ENCODE peak calls at places on chromosome 13, in ten cellular contexts. One of them, this sample, is unnamed.

GRCh38 chr13:114151565-114152284 is 19.3 kb upstream of the RASA3 start:
- DNase-seq in HepG2: no peak
- DNase-seq in hypothalamus: no peak
- DNase-seq in astrocyte of the hippocampus: no peak
- DNase-seq in fibroblast of lung: peak
- DNase-seq in T-helper 1 cell: no peak
- DNase-seq in cardiac fibroblast: peak
- DNase-seq in B cell: no peak
- DNase-seq in non-pigmented ciliary epithelial cell: no peak
- DNase-seq in COR-L47: peak
- DNase-seq in this sample: no peak

GRCh38 chr13:22176968-22177545 is 506.2 kb downstream of the FGF9 start:
- DNase-seq in non-pigmented ciliary epithelial cell: no peak
- DNase-seq in B cell: no peak
- DNase-seq in T-helper 1 cell: no peak
- DNase-seq in astrocyte of the hippocampus: no peak
- DNase-seq in HepG2: no peak
- DNase-seq in cardiac fibroblast: no peak
- DNase-seq in COR-L47: no peak
- DNase-seq in hypothalamus: no peak
- DNase-seq in fibroblast of lung: no peak
- DNase-seq in this sample: no peak

GRCh38 chr13:110907951-110908898 is 6.6 kb downstream of the ANKRD10 start:
- DNase-seq in T-helper 1 cell: no peak
- DNase-seq in hypothalamus: no peak
- DNase-seq in non-pigmented ciliary epithelial cell: no peak
- DNase-seq in COR-L47: peak
- DNase-seq in HepG2: peak
- DNase-seq in fibroblast of lung: peak
- DNase-seq in astrocyte of the hippocampus: peak
- DNase-seq in cardiac fibroblast: peak
- DNase-seq in B cell: no peak
- DNase-seq in this sample: no peak

GRCh38 chr13:35857769-35858168 is 273.4 kb downstream of the DCLK1 start:
- DNase-seq in B cell: no peak
- DNase-seq in COR-L47: no peak
- DNase-seq in hypothalamus: no peak
- DNase-seq in astrocyte of the hippocampus: peak
- DNase-seq in non-pigmented ciliary epithelial cell: peak
- DNase-seq in HepG2: no peak
- DNase-seq in T-helper 1 cell: no peak
- DNase-seq in cardiac fibroblast: peak
- DNase-seq in fibroblast of lung: peak
- DNase-seq in this sample: peak

GRCh38 chr13:26829716-26830115 is 69.1 kb upstream of the GPR12 start:
- DNase-seq in astrocyte of the hippocampus: no peak
- DNase-seq in COR-L47: no peak
- DNase-seq in hypothalamus: no peak
- DNase-seq in T-helper 1 cell: no peak
- DNase-seq in non-pigmented ciliary epithelial cell: no peak
- DNase-seq in HepG2: no peak
- DNase-seq in fibroblast of lung: no peak
- DNase-seq in B cell: no peak
- DNase-seq in cardiac fibroblast: no peak
- DNase-seq in this sample: no peak

GRCh38 chr13:95536629-95537241 is 15.8 kb upstream of the CLDN10 start:
- DNase-seq in cardiac fibroblast: peak
- DNase-seq in non-pigmented ciliary epithelial cell: no peak
- DNase-seq in astrocyte of the hippocampus: peak
- DNase-seq in hypothalamus: no peak
- DNase-seq in B cell: peak
- DNase-seq in fibroblast of lung: no peak
- DNase-seq in COR-L47: peak
- DNase-seq in HepG2: no peak
- DNase-seq in T-helper 1 cell: no peak
- DNase-seq in this sample: peak

GRCh38 chr13:20441879-20442278 is 83.8 kb downstream of the CRYL1 start:
- DNase-seq in COR-L47: no peak
- DNase-seq in astrocyte of the hippocampus: peak
- DNase-seq in hypothalamus: no peak
- DNase-seq in fibroblast of lung: peak
- DNase-seq in B cell: no peak
- DNase-seq in T-helper 1 cell: no peak
- DNase-seq in cardiac fibroblast: peak
- DNase-seq in non-pigmented ciliary epithelial cell: no peak
- DNase-seq in HepG2: no peak
- DNase-seq in this sample: peak

GRCh38 chr13:25988655-25989054 is 63.2 kb downstream of the SHISA2 start:
- DNase-seq in HepG2: no peak
- DNase-seq in T-helper 1 cell: no peak
- DNase-seq in non-pigmented ciliary epithelial cell: no peak
- DNase-seq in astrocyte of the hippocampus: peak
- DNase-seq in B cell: no peak
- DNase-seq in hypothalamus: no peak
- DNase-seq in fibroblast of lung: peak
- DNase-seq in COR-L47: no peak
- DNase-seq in cardiac fibroblast: no peak
- DNase-seq in this sample: peak

GRCh38 chr13:35979378-35979911 is 151.7 kb downstream of the DCLK1 start:
- DNase-seq in T-helper 1 cell: no peak
- DNase-seq in cardiac fibroblast: peak
- DNase-seq in COR-L47: no peak
- DNase-seq in non-pigmented ciliary epithelial cell: peak
- DNase-seq in hypothalamus: peak
- DNase-seq in astrocyte of the hippocampus: peak
- DNase-seq in fibroblast of lung: peak
- DNase-seq in HepG2: no peak
- DNase-seq in B cell: no peak
- DNase-seq in this sample: peak

GRCh38 chr13:41552031-41552430 is 94.7 kb downstream of the RGCC start:
- DNase-seq in cardiac fibroblast: no peak
- DNase-seq in hypothalamus: no peak
- DNase-seq in non-pigmented ciliary epithelial cell: no peak
- DNase-seq in T-helper 1 cell: no peak
- DNase-seq in astrocyte of the hippocampus: no peak
- DNase-seq in B cell: no peak
- DNase-seq in COR-L47: no peak
- DNase-seq in HepG2: no peak
- DNase-seq in fibroblast of lung: no peak
- DNase-seq in this sample: no peak

GRCh38 chr13:37617162-37617561 is 18.6 kb upstream of the POSTN start:
- DNase-seq in hypothalamus: no peak
- DNase-seq in HepG2: no peak
- DNase-seq in astrocyte of the hippocampus: peak
- DNase-seq in non-pigmented ciliary epithelial cell: peak
- DNase-seq in B cell: no peak
- DNase-seq in cardiac fibroblast: peak
- DNase-seq in COR-L47: no peak
- DNase-seq in T-helper 1 cell: no peak
- DNase-seq in fibroblast of lung: peak
- DNase-seq in this sample: peak

GRCh38 chr13:110127986-110128511 is 178.9 kb downstream of the COL4A1 start:
- DNase-seq in COR-L47: no peak
- DNase-seq in fibroblast of lung: peak
- DNase-seq in astrocyte of the hippocampus: peak
- DNase-seq in cardiac fibroblast: no peak
- DNase-seq in B cell: no peak
- DNase-seq in non-pigmented ciliary epithelial cell: no peak
- DNase-seq in T-helper 1 cell: no peak
- DNase-seq in hypothalamus: no peak
- DNase-seq in HepG2: no peak
- DNase-seq in this sample: peak

GRCh38 chr13:77184455-77184854 is 142.4 kb downstream of the MYCBP2 start:
- DNase-seq in cardiac fibroblast: no peak
- DNase-seq in HepG2: no peak
- DNase-seq in T-helper 1 cell: no peak
- DNase-seq in B cell: peak
- DNase-seq in COR-L47: no peak
- DNase-seq in hypothalamus: no peak
- DNase-seq in non-pigmented ciliary epithelial cell: no peak
- DNase-seq in fibroblast of lung: no peak
- DNase-seq in astrocyte of the hippocampus: no peak
- DNase-seq in this sample: no peak

GRCh38 chr13:44012910-44013309 is 133.2 kb downstream of the LACC1 start:
- DNase-seq in fibroblast of lung: peak
- DNase-seq in non-pigmented ciliary epithelial cell: no peak
- DNase-seq in COR-L47: no peak
- DNase-seq in cardiac fibroblast: no peak
- DNase-seq in astrocyte of the hippocampus: peak
- DNase-seq in B cell: no peak
- DNase-seq in hypothalamus: no peak
- DNase-seq in HepG2: no peak
- DNase-seq in T-helper 1 cell: no peak
- DNase-seq in this sample: peak

GRCh38 chr13:50543767-50544166 is 299.7 kb downstream of the DLEU7 start:
- DNase-seq in non-pigmented ciliary epithelial cell: peak
- DNase-seq in COR-L47: no peak
- DNase-seq in T-helper 1 cell: no peak
- DNase-seq in astrocyte of the hippocampus: peak
- DNase-seq in B cell: no peak
- DNase-seq in hypothalamus: no peak
- DNase-seq in fibroblast of lung: peak
- DNase-seq in cardiac fibroblast: peak
- DNase-seq in HepG2: no peak
- DNase-seq in this sample: peak

GRCh38 chr13:32840840-32841713 is 175.1 kb upstream of the KL start:
- DNase-seq in COR-L47: peak
- DNase-seq in non-pigmented ciliary epithelial cell: no peak
- DNase-seq in cardiac fibroblast: peak
- DNase-seq in hypothalamus: no peak
- DNase-seq in HepG2: no peak
- DNase-seq in astrocyte of the hippocampus: peak
- DNase-seq in B cell: no peak
- DNase-seq in fibroblast of lung: peak
- DNase-seq in T-helper 1 cell: no peak
- DNase-seq in this sample: no peak

GRCh38 chr13:30128591-30128990 is 178.8 kb downstream of the KATNAL1 start:
- DNase-seq in astrocyte of the hippocampus: no peak
- DNase-seq in COR-L47: no peak
- DNase-seq in cardiac fibroblast: no peak
- DNase-seq in hypothalamus: no peak
- DNase-seq in fibroblast of lung: no peak
- DNase-seq in T-helper 1 cell: no peak
- DNase-seq in HepG2: no peak
- DNase-seq in non-pigmented ciliary epithelial cell: no peak
- DNase-seq in B cell: no peak
- DNase-seq in this sample: no peak

GRCh38 chr13:95137096-95137495 is 164.2 kb downstream of the ABCC4 start:
- DNase-seq in B cell: no peak
- DNase-seq in fibroblast of lung: peak
- DNase-seq in non-pigmented ciliary epithelial cell: no peak
- DNase-seq in astrocyte of the hippocampus: peak
- DNase-seq in hypothalamus: no peak
- DNase-seq in COR-L47: no peak
- DNase-seq in HepG2: no peak
- DNase-seq in T-helper 1 cell: no peak
- DNase-seq in cardiac fibroblast: no peak
- DNase-seq in this sample: peak

GRCh38 chr13:24982333-24982999 is 113.5 kb upstream of the PABPC3 start:
- DNase-seq in astrocyte of the hippocampus: no peak
- DNase-seq in fibroblast of lung: no peak
- DNase-seq in non-pigmented ciliary epithelial cell: no peak
- DNase-seq in cardiac fibroblast: no peak
- DNase-seq in HepG2: no peak
- DNase-seq in T-helper 1 cell: no peak
- DNase-seq in B cell: no peak
- DNase-seq in hypothalamus: no peak
- DNase-seq in COR-L47: peak
- DNase-seq in this sample: no peak

GRCh38 chr13:80339841-80340642 is 884 bp downstream of the SPRY2 start:
- DNase-seq in astrocyte of the hippocampus: peak
- DNase-seq in non-pigmented ciliary epithelial cell: no peak
- DNase-seq in HepG2: peak
- DNase-seq in hypothalamus: peak
- DNase-seq in T-helper 1 cell: no peak
- DNase-seq in fibroblast of lung: peak
- DNase-seq in COR-L47: peak
- DNase-seq in cardiac fibroblast: peak
- DNase-seq in B cell: peak
- DNase-seq in this sample: peak

GRCh38 chr13:74077847-74078246 is 56.4 kb downstream of the KLF12 start:
- DNase-seq in B cell: no peak
- DNase-seq in HepG2: no peak
- DNase-seq in fibroblast of lung: no peak
- DNase-seq in hypothalamus: no peak
- DNase-seq in astrocyte of the hippocampus: peak
- DNase-seq in non-pigmented ciliary epithelial cell: no peak
- DNase-seq in cardiac fibroblast: peak
- DNase-seq in T-helper 1 cell: no peak
- DNase-seq in COR-L47: no peak
- DNase-seq in this sample: peak

GRCh38 chr13:99970761-99971575 is 599 bp downstream of the ZIC5 start:
- DNase-seq in fibroblast of lung: no peak
- DNase-seq in COR-L47: peak
- DNase-seq in HepG2: no peak
- DNase-seq in cardiac fibroblast: no peak
- DNase-seq in T-helper 1 cell: no peak
- DNase-seq in non-pigmented ciliary epithelial cell: no peak
- DNase-seq in B cell: peak
- DNase-seq in astrocyte of the hippocampus: peak
- DNase-seq in hypothalamus: no peak
- DNase-seq in this sample: no peak

GRCh38 chr13:27917121-27917947 is 2.5 kb upstream of the PDX1 start:
- DNase-seq in T-helper 1 cell: no peak
- DNase-seq in fibroblast of lung: no peak
- DNase-seq in non-pigmented ciliary epithelial cell: no peak
- DNase-seq in hypothalamus: no peak
- DNase-seq in astrocyte of the hippocampus: no peak
- DNase-seq in HepG2: no peak
- DNase-seq in COR-L47: no peak
- DNase-seq in cardiac fibroblast: no peak
- DNase-seq in B cell: peak
- DNase-seq in this sample: no peak

GRCh38 chr13:50375792-50376191 is 360.5 kb downstream of the KCNRG start:
- DNase-seq in astrocyte of the hippocampus: peak
- DNase-seq in non-pigmented ciliary epithelial cell: no peak
- DNase-seq in B cell: no peak
- DNase-seq in fibroblast of lung: peak
- DNase-seq in COR-L47: no peak
- DNase-seq in HepG2: no peak
- DNase-seq in cardiac fibroblast: peak
- DNase-seq in T-helper 1 cell: no peak
- DNase-seq in hypothalamus: no peak
- DNase-seq in this sample: peak

GRCh38 chr13:95650691-95651090 is 6.2 kb upstream of the DZIP1 start:
- DNase-seq in HepG2: no peak
- DNase-seq in non-pigmented ciliary epithelial cell: no peak
- DNase-seq in T-helper 1 cell: no peak
- DNase-seq in B cell: no peak
- DNase-seq in cardiac fibroblast: no peak
- DNase-seq in fibroblast of lung: no peak
- DNase-seq in astrocyte of the hippocampus: no peak
- DNase-seq in hypothalamus: no peak
- DNase-seq in COR-L47: no peak
- DNase-seq in this sample: no peak

GRCh38 chr13:111636804-111637203 is 316.4 kb downstream of the TEX29 start:
- DNase-seq in fibroblast of lung: no peak
- DNase-seq in T-helper 1 cell: no peak
- DNase-seq in COR-L47: no peak
- DNase-seq in non-pigmented ciliary epithelial cell: no peak
- DNase-seq in B cell: no peak
- DNase-seq in astrocyte of the hippocampus: no peak
- DNase-seq in cardiac fibroblast: no peak
- DNase-seq in hypothalamus: no peak
- DNase-seq in HepG2: no peak
- DNase-seq in this sample: no peak

GRCh38 chr13:110812869-110813645 is 99.6 kb downstream of the ING1 start:
- DNase-seq in cardiac fibroblast: no peak
- DNase-seq in COR-L47: no peak
- DNase-seq in B cell: no peak
- DNase-seq in HepG2: no peak
- DNase-seq in astrocyte of the hippocampus: no peak
- DNase-seq in hypothalamus: no peak
- DNase-seq in T-helper 1 cell: no peak
- DNase-seq in non-pigmented ciliary epithelial cell: no peak
- DNase-seq in fibroblast of lung: no peak
- DNase-seq in this sample: no peak

GRCh38 chr13:107457686-107458085 is 757.6 kb downstream of the LIG4 start:
- DNase-seq in hypothalamus: no peak
- DNase-seq in COR-L47: peak
- DNase-seq in HepG2: no peak
- DNase-seq in cardiac fibroblast: no peak
- DNase-seq in T-helper 1 cell: no peak
- DNase-seq in astrocyte of the hippocampus: peak
- DNase-seq in fibroblast of lung: no peak
- DNase-seq in B cell: no peak
- DNase-seq in non-pigmented ciliary epithelial cell: no peak
- DNase-seq in this sample: no peak